ENCODE peak calls at places on chromosomes 6 and 20, in four cellular contexts. One of them, this sample, is unnamed.

GRCh38 chr6:16787128-16787685 is 25.9 kb upstream of the ATXN1 start:
- DNase-seq in stimulated activated CD8-positive, alpha-beta memory T cell treated with anti-CD3 and anti-CD28 coated beads, Interleukin-7, amount 100 ng/mL, for 4 hours: no peak
- DNase-seq in cardiac muscle cell: no peak
- DNase-seq in amniotic stem cell: no peak
- DNase-seq in this sample: no peak

GRCh38 chr6:55182016-55182650 is 7.8 kb downstream of the HCRTR2 start:
- DNase-seq in stimulated activated CD8-positive, alpha-beta memory T cell treated with anti-CD3 and anti-CD28 coated beads, Interleukin-7, amount 100 ng/mL, for 4 hours: no peak
- DNase-seq in cardiac muscle cell: no peak
- DNase-seq in amniotic stem cell: no peak
- DNase-seq in this sample: no peak

GRCh38 chr20:13341737-13342393 is 120.8 kb downstream of the ISM1 start:
- DNase-seq in stimulated activated CD8-positive, alpha-beta memory T cell treated with anti-CD3 and anti-CD28 coated beads, Interleukin-7, amount 100 ng/mL, for 4 hours: no peak
- DNase-seq in cardiac muscle cell: no peak
- DNase-seq in amniotic stem cell: no peak
- DNase-seq in this sample: no peak

GRCh38 chr20:44401052-44401769 is 45.7 kb downstream of the HNF4A start:
- DNase-seq in stimulated activated CD8-positive, alpha-beta memory T cell treated with anti-CD3 and anti-CD28 coated beads, Interleukin-7, amount 100 ng/mL, for 4 hours: no peak
- DNase-seq in cardiac muscle cell: no peak
- DNase-seq in amniotic stem cell: no peak
- DNase-seq in this sample: no peak

GRCh38 chr20:20017852-20018245 is 687 bp downstream of the NAA20 start:
- DNase-seq in stimulated activated CD8-positive, alpha-beta memory T cell treated with anti-CD3 and anti-CD28 coated beads, Interleukin-7, amount 100 ng/mL, for 4 hours: no peak
- DNase-seq in cardiac muscle cell: no peak
- DNase-seq in amniotic stem cell: no peak
- DNase-seq in this sample: no peak

GRCh38 chr6:108862479-108863191 is 14.4 kb downstream of the ARMC2 start:
- DNase-seq in stimulated activated CD8-positive, alpha-beta memory T cell treated with anti-CD3 and anti-CD28 coated beads, Interleukin-7, amount 100 ng/mL, for 4 hours: no peak
- DNase-seq in cardiac muscle cell: no peak
- DNase-seq in amniotic stem cell: no peak
- DNase-seq in this sample: no peak

GRCh38 chr20:63383556-63383955 is 22.4 kb upstream of the CHRNA4 start:
- DNase-seq in stimulated activated CD8-positive, alpha-beta memory T cell treated with anti-CD3 and anti-CD28 coated beads, Interleukin-7, amount 100 ng/mL, for 4 hours: no peak
- DNase-seq in cardiac muscle cell: no peak
- DNase-seq in amniotic stem cell: no peak
- DNase-seq in this sample: no peak

GRCh38 chr6:168462454-168462853 is 21.5 kb downstream of the SMOC2 start:
- DNase-seq in stimulated activated CD8-positive, alpha-beta memory T cell treated with anti-CD3 and anti-CD28 coated beads, Interleukin-7, amount 100 ng/mL, for 4 hours: no peak
- DNase-seq in cardiac muscle cell: no peak
- DNase-seq in amniotic stem cell: no peak
- DNase-seq in this sample: no peak

GRCh38 chr6:46704562-46704961 is 16.9 kb downstream of the TDRD6 start:
- DNase-seq in stimulated activated CD8-positive, alpha-beta memory T cell treated with anti-CD3 and anti-CD28 coated beads, Interleukin-7, amount 100 ng/mL, for 4 hours: no peak
- DNase-seq in cardiac muscle cell: peak
- DNase-seq in amniotic stem cell: no peak
- DNase-seq in this sample: peak

GRCh38 chr6:38262041-38262440 is 377.7 kb downstream of the BTBD9 start:
- DNase-seq in stimulated activated CD8-positive, alpha-beta memory T cell treated with anti-CD3 and anti-CD28 coated beads, Interleukin-7, amount 100 ng/mL, for 4 hours: no peak
- DNase-seq in cardiac muscle cell: peak
- DNase-seq in amniotic stem cell: no peak
- DNase-seq in this sample: peak

GRCh38 chr6:10412165-10412947 is 2.5 kb downstream of the TFAP2A start:
- DNase-seq in stimulated activated CD8-positive, alpha-beta memory T cell treated with anti-CD3 and anti-CD28 coated beads, Interleukin-7, amount 100 ng/mL, for 4 hours: peak
- DNase-seq in cardiac muscle cell: peak
- DNase-seq in amniotic stem cell: peak
- DNase-seq in this sample: no peak

GRCh38 chr20:23663180-23663579 is 25.4 kb upstream of the CST3 start:
- DNase-seq in stimulated activated CD8-positive, alpha-beta memory T cell treated with anti-CD3 and anti-CD28 coated beads, Interleukin-7, amount 100 ng/mL, for 4 hours: no peak
- DNase-seq in cardiac muscle cell: no peak
- DNase-seq in amniotic stem cell: no peak
- DNase-seq in this sample: no peak

GRCh38 chr20:8299921-8300320 is 167.9 kb downstream of the PLCB1 start:
- DNase-seq in stimulated activated CD8-positive, alpha-beta memory T cell treated with anti-CD3 and anti-CD28 coated beads, Interleukin-7, amount 100 ng/mL, for 4 hours: no peak
- DNase-seq in cardiac muscle cell: peak
- DNase-seq in amniotic stem cell: peak
- DNase-seq in this sample: no peak

GRCh38 chr20:8331740-8332412 is 199.8 kb downstream of the PLCB1 start:
- DNase-seq in stimulated activated CD8-positive, alpha-beta memory T cell treated with anti-CD3 and anti-CD28 coated beads, Interleukin-7, amount 100 ng/mL, for 4 hours: no peak
- DNase-seq in cardiac muscle cell: peak
- DNase-seq in amniotic stem cell: no peak
- DNase-seq in this sample: no peak

GRCh38 chr6:33198853-33199436 is 1.5 kb downstream of the RXRB start:
- DNase-seq in stimulated activated CD8-positive, alpha-beta memory T cell treated with anti-CD3 and anti-CD28 coated beads, Interleukin-7, amount 100 ng/mL, for 4 hours: no peak
- DNase-seq in cardiac muscle cell: no peak
- DNase-seq in amniotic stem cell: no peak
- DNase-seq in this sample: no peak

GRCh38 chr6:5583528-5583927 is 322.2 kb downstream of the FARS2 start:
- DNase-seq in stimulated activated CD8-positive, alpha-beta memory T cell treated with anti-CD3 and anti-CD28 coated beads, Interleukin-7, amount 100 ng/mL, for 4 hours: no peak
- DNase-seq in cardiac muscle cell: no peak
- DNase-seq in amniotic stem cell: no peak
- DNase-seq in this sample: no peak

GRCh38 chr6:139291813-139292619 is at the start of gene TXLNB:
- DNase-seq in stimulated activated CD8-positive, alpha-beta memory T cell treated with anti-CD3 and anti-CD28 coated beads, Interleukin-7, amount 100 ng/mL, for 4 hours: peak
- DNase-seq in cardiac muscle cell: peak
- DNase-seq in amniotic stem cell: no peak
- DNase-seq in this sample: peak

GRCh38 chr6:52517502-52518278 is 59.2 kb downstream of the TRAM2 start:
- DNase-seq in stimulated activated CD8-positive, alpha-beta memory T cell treated with anti-CD3 and anti-CD28 coated beads, Interleukin-7, amount 100 ng/mL, for 4 hours: peak
- DNase-seq in cardiac muscle cell: peak
- DNase-seq in amniotic stem cell: peak
- DNase-seq in this sample: peak

This sample was measured in HEK293T.